ENCODE peak calls at places on chromosomes 2 and 18, in seven cellular contexts. One of them, this sample, is unnamed.

GRCh38 chr18:60809937-60810336 is 437.4 kb upstream of the MC4R start:
- DNase-seq in NCI-H1105: no peak
- DNase-seq in fibroblast of the conjunctiva: no peak
- DNase-seq in A172: no peak
- DNase-seq in SHP77 treated with DMSO at 0.1 percent for 48 hours: no peak
- DNase-seq in progenitor cell of endocrine pancreas: no peak
- DNase-seq in H54: no peak
- DNase-seq in this sample: no peak

GRCh38 chr2:1140389-1141003 is 189.8 kb downstream of the SNTG2 start:
- DNase-seq in NCI-H1105: no peak
- DNase-seq in fibroblast of the conjunctiva: no peak
- DNase-seq in A172: no peak
- DNase-seq in SHP77 treated with DMSO at 0.1 percent for 48 hours: no peak
- DNase-seq in progenitor cell of endocrine pancreas: peak
- DNase-seq in H54: peak
- DNase-seq in this sample: peak

GRCh38 chr2:40315684-40316083 is 136.2 kb downstream of the SLC8A1 start:
- DNase-seq in NCI-H1105: no peak
- DNase-seq in fibroblast of the conjunctiva: peak
- DNase-seq in A172: peak
- DNase-seq in SHP77 treated with DMSO at 0.1 percent for 48 hours: no peak
- DNase-seq in progenitor cell of endocrine pancreas: no peak
- DNase-seq in H54: no peak
- DNase-seq in this sample: no peak

GRCh38 chr2:229780856-229781773 is 66.8 kb upstream of the DNER start:
- DNase-seq in NCI-H1105: no peak
- DNase-seq in fibroblast of the conjunctiva: peak
- DNase-seq in A172: peak
- DNase-seq in SHP77 treated with DMSO at 0.1 percent for 48 hours: no peak
- DNase-seq in progenitor cell of endocrine pancreas: no peak
- DNase-seq in H54: peak
- DNase-seq in this sample: no peak

GRCh38 chr2:171515672-171516298 is 6.5 kb upstream of the CYBRD1 start:
- DNase-seq in NCI-H1105: no peak
- DNase-seq in fibroblast of the conjunctiva: peak
- DNase-seq in A172: peak
- DNase-seq in SHP77 treated with DMSO at 0.1 percent for 48 hours: no peak
- DNase-seq in progenitor cell of endocrine pancreas: no peak
- DNase-seq in H54: peak
- DNase-seq in this sample: no peak

GRCh38 chr2:189526936-189527654 is 53.5 kb downstream of the SLC40A1 start:
- DNase-seq in NCI-H1105: no peak
- DNase-seq in fibroblast of the conjunctiva: no peak
- DNase-seq in A172: no peak
- DNase-seq in SHP77 treated with DMSO at 0.1 percent for 48 hours: no peak
- DNase-seq in progenitor cell of endocrine pancreas: no peak
- DNase-seq in H54: no peak
- DNase-seq in this sample: no peak

GRCh38 chr2:172213116-172213515 is 110.4 kb upstream of the DLX2 start:
- DNase-seq in NCI-H1105: no peak
- DNase-seq in fibroblast of the conjunctiva: no peak
- DNase-seq in A172: no peak
- DNase-seq in SHP77 treated with DMSO at 0.1 percent for 48 hours: no peak
- DNase-seq in progenitor cell of endocrine pancreas: no peak
- DNase-seq in H54: no peak
- DNase-seq in this sample: no peak

GRCh38 chr2:9250091-9250490 is 43.5 kb downstream of the ASAP2 start:
- DNase-seq in NCI-H1105: no peak
- DNase-seq in fibroblast of the conjunctiva: no peak
- DNase-seq in A172: no peak
- DNase-seq in SHP77 treated with DMSO at 0.1 percent for 48 hours: no peak
- DNase-seq in progenitor cell of endocrine pancreas: no peak
- DNase-seq in H54: no peak
- DNase-seq in this sample: no peak

GRCh38 chr18:9965711-9966624 is 52.2 kb downstream of the VAPA start:
- DNase-seq in NCI-H1105: no peak
- DNase-seq in fibroblast of the conjunctiva: no peak
- DNase-seq in A172: peak
- DNase-seq in SHP77 treated with DMSO at 0.1 percent for 48 hours: no peak
- DNase-seq in progenitor cell of endocrine pancreas: no peak
- DNase-seq in H54: no peak
- DNase-seq in this sample: no peak

GRCh38 chr18:61998957-61999356 is 106.2 kb upstream of the RNF152 start:
- DNase-seq in NCI-H1105: no peak
- DNase-seq in fibroblast of the conjunctiva: peak
- DNase-seq in A172: peak
- DNase-seq in SHP77 treated with DMSO at 0.1 percent for 48 hours: no peak
- DNase-seq in progenitor cell of endocrine pancreas: no peak
- DNase-seq in H54: peak
- DNase-seq in this sample: no peak

GRCh38 chr2:235500761-235501662 is 7.2 kb downstream of the AGAP1 start:
- DNase-seq in NCI-H1105: no peak
- DNase-seq in fibroblast of the conjunctiva: no peak
- DNase-seq in A172: peak
- DNase-seq in SHP77 treated with DMSO at 0.1 percent for 48 hours: no peak
- DNase-seq in progenitor cell of endocrine pancreas: no peak
- DNase-seq in H54: peak
- DNase-seq in this sample: no peak

GRCh38 chr18:27948981-27949380 is 227.9 kb downstream of the CDH2 start:
- DNase-seq in NCI-H1105: no peak
- DNase-seq in fibroblast of the conjunctiva: no peak
- DNase-seq in A172: no peak
- DNase-seq in SHP77 treated with DMSO at 0.1 percent for 48 hours: no peak
- DNase-seq in progenitor cell of endocrine pancreas: no peak
- DNase-seq in H54: no peak
- DNase-seq in this sample: no peak

GRCh38 chr18:70634576-70635147 is 345.8 kb downstream of the SOCS6 start:
- DNase-seq in NCI-H1105: no peak
- DNase-seq in fibroblast of the conjunctiva: no peak
- DNase-seq in A172: no peak
- DNase-seq in SHP77 treated with DMSO at 0.1 percent for 48 hours: no peak
- DNase-seq in progenitor cell of endocrine pancreas: no peak
- DNase-seq in H54: no peak
- DNase-seq in this sample: no peak

This sample was measured in NCI-H526.